ENCODE peak calls at places on chromosomes 4 and X, in ten cellular contexts. M is NCI-H1694 treated with DMSO at 0.1 percent for 48 hours; R is SK-N-DZ; N is EL; X is activated T-cell treated with anti-CD3 and anti-CD28 coated beads for 1 hour; D is activated naive CD4-positive, alpha-beta T cell treated with Interleukin-2 at 50 U/mL for 16 hours; U is coronary artery; F is endodermal cell; Z is Peyer's patch; E is naive thymus-derived CD8-positive, alpha-beta T cell. J is an unnamed sample.
A peak's percentile ranks its signal among the peaks of the same experiment; 100 is the strongest.

GRCh38 chr4:2257361-2258001 is 4.4 kb downstream of the MXD4 start:
- DNase-seq in M (no peak), R (no peak), E (no peak), F (peak; percentile 40), Z (peak; percentile 12), D (no peak), N (no peak), U (peak; percentile 76), X (no peak), J (no peak)

GRCh38 chr4:4541040-4541631 is 712 bp downstream of the STX18 start:
- DNase-seq in X (no peak), F (no peak), E (peak; percentile 4), M (no peak), N (peak; percentile 55), R (no peak), U (no peak), Z (no peak), D (peak; percentile 23), J (peak; percentile 57)

GRCh38 chrX:41802958-41803357 is 79.0 kb downstream of the GPR82 start:
- DNase-seq in M (no peak), Z (no peak), R (no peak), F (peak; percentile 71), U (no peak), N (no peak), X (no peak), E (no peak), D (no peak), J (no peak)

GRCh38 chr4:124277691-124278090 is 434.8 kb downstream of the ANKRD50 start:
- DNase-seq in F (no peak), D (no peak), Z (no peak), E (no peak), X (no peak), U (no peak), M (no peak), N (no peak), R (no peak), J (no peak)

GRCh38 chr4:123524958-123525628 is 128.5 kb downstream of the SPRY1 start:
- DNase-seq in X (no peak), D (no peak), U (no peak), N (no peak), M (no peak), R (no peak), Z (no peak), E (no peak), F (no peak), J (no peak)

GRCh38 chr4:91684955-91685354 is 618.8 kb upstream of the GRID2 start:
- DNase-seq in N (no peak), F (no peak), D (no peak), Z (no peak), R (no peak), E (no peak), M (no peak), U (no peak), X (no peak), J (no peak)

GRCh38 chrX:104419211-104419610 is 146.8 kb upstream of the IL1RAPL2 start:
- DNase-seq in E (no peak), N (peak; percentile 1), U (no peak), Z (no peak), F (no peak), D (no peak), X (no peak), R (no peak), M (no peak), J (peak; percentile 76)

GRCh38 chrX:11944486-11944885 is 186.4 kb downstream of the MSL3 start:
- DNase-seq in R (peak; percentile 7), E (no peak), M (no peak), X (no peak), U (no peak), Z (no peak), D (no peak), F (peak; percentile 85), N (peak; percentile 70), J (peak; percentile 60)

GRCh38 chrX:30141966-30142365 is 73.4 kb upstream of the MAGEB2 start:
- DNase-seq in X (no peak), N (peak; percentile 2), R (peak; percentile 34), D (no peak), M (peak; percentile 19), E (no peak), U (no peak), Z (no peak), F (peak; percentile 60), J (peak; percentile 63)

GRCh38 chr4:176587920-176588319 is 204.8 kb downstream of the VEGFC start:
- DNase-seq in D (no peak), R (no peak), N (peak; percentile 13), E (no peak), M (no peak), U (no peak), Z (no peak), F (no peak), X (no peak), J (peak; percentile 74)

GRCh38 chr4:113106076-113106475 is 56.6 kb downstream of the ANK2 start:
- DNase-seq in M (peak; percentile 25), E (no peak), N (peak; percentile 43), R (no peak), U (no peak), X (no peak), Z (no peak), F (no peak), D (no peak), J (peak; percentile 32)

GRCh38 chr4:188008377-188008776 is 12.8 kb downstream of the ZFP42 start:
- DNase-seq in U (no peak), F (no peak), R (no peak), Z (no peak), D (no peak), M (no peak), E (no peak), X (no peak), N (peak; percentile 73), J (peak; percentile 95)

GRCh38 chr4:153919667-153920066 is 130.8 kb upstream of the SFRP2 start:
- DNase-seq in M (no peak), U (no peak), D (no peak), Z (no peak), F (no peak), N (no peak), X (no peak), R (no peak), E (no peak), J (peak; percentile 59)

GRCh38 chrX:48956728-48957414 is 536 bp downstream of the OTUD5 start:
- DNase-seq in N (no peak), M (no peak), F (no peak), U (no peak), D (peak; percentile 69), X (no peak), E (peak; percentile 49), Z (no peak), R (no peak), J (no peak)